ENCODE peak calls at places on chromosomes 12 and 14, in six cellular contexts. P is M059J; I is activated T-helper 1 cell treated with Interleukin-2 at 50 U/mL for 16 hours; G is Calu3; E is stimulated activated CD4-positive, alpha-beta T cell treated with anti-CD3 and anti-CD28 coated beads, Interleukin-2, amount 100 ng/mL, for 24 hours; A is activated naive CD8-positive, alpha-beta T cell treated with anti-CD3 and anti-CD28 coated beads, Interleukin-2, amount 50 U/mL, for 24 hours. X is an unnamed sample.

GRCh38 chr12:119938049-119938667 is 50.9 kb upstream of the BICDL1 start:
- DNase-seq in P (peak), G (peak), A (peak), E (peak), I (peak), X (peak)

GRCh38 chr12:129693731-129694130 is 210.1 kb downstream of the TMEM132D start:
- DNase-seq in G (no peak), P (peak), A (no peak), E (no peak), I (no peak), X (no peak)

GRCh38 chr14:92633274-92633616 is 115.2 kb downstream of the LGMN start:
- DNase-seq in P (no peak), G (no peak), E (no peak), A (no peak), I (no peak), X (no peak)

GRCh38 chr12:128820723-128821432 is 2.9 kb downstream of the SLC15A4 start:
- DNase-seq in P (no peak), E (no peak), G (no peak), A (no peak), I (no peak), X (no peak)

GRCh38 chr12:131933387-131933786 is 4.3 kb downstream of the PUS1 start:
- DNase-seq in E (no peak), G (no peak), A (no peak), P (no peak), I (no peak), X (no peak)

GRCh38 chr12:42705863-42706262 is 116.3 kb upstream of the PRICKLE1 start:
- DNase-seq in A (no peak), G (no peak), E (no peak), P (peak), I (no peak), X (peak)

GRCh38 chr12:42946776-42947435 is 357.4 kb upstream of the PRICKLE1 start:
- DNase-seq in P (no peak), I (no peak), E (no peak), A (no peak), G (no peak), X (no peak)

GRCh38 chr12:98211914-98212695 is 303.3 kb upstream of the TMPO start:
- DNase-seq in E (no peak), A (no peak), I (no peak), G (no peak), P (peak), X (no peak)

GRCh38 chr12:132954471-132955048 is 1.5 kb downstream of the ZNF605 start:
- DNase-seq in P (no peak), E (no peak), G (no peak), A (peak), I (no peak), X (no peak)

GRCh38 chr14:78967111-78967809 is 797.1 kb downstream of the NRXN3 start:
- DNase-seq in P (peak), G (no peak), A (no peak), I (no peak), E (no peak), X (peak)

GRCh38 chr12:8948711-8949524 is 527 bp downstream of the M6PR start:
- DNase-seq in I (no peak), P (peak), G (no peak), A (peak), E (no peak), X (peak)

X was measured in EL.